ENCODE peak calls at places on chromosome 13, in ten cellular contexts. W is stimulated activated CD8-positive, alpha-beta memory T cell treated with anti-CD3 and anti-CD28 coated beads, Interleukin-4, amount 100 ng/mL, for 1 hour; A is tibial artery; O is activated T-cell treated with anti-CD3 and anti-CD28 coated beads for 48 hours; X is fibroblast of mammary gland; P is KBM-7; D is NCI-H345; L is stimulated activated CD4-positive, alpha-beta T cell treated with anti-CD3 and anti-CD28 coated beads, Interleukin-4, amount 100 ng/mL, for 1 hour; V is AG09309; Q is NCI-H1694 treated with DMSO at 0.1 percent for 48 hours. F is an unnamed sample.

GRCh38 chr13:46796515-46797467 is at the start of gene ESD:
- DNase-seq in W (peak), A (peak), O (peak), X (peak), P (peak), D (peak), L (peak), V (peak), Q (peak), F (peak)

GRCh38 chr13:94416454-94417080 is 62.9 kb downstream of the DCT start:
- DNase-seq in W (no peak), A (no peak), O (no peak), X (peak), P (peak), D (peak), L (no peak), V (no peak), Q (peak), F (no peak)

GRCh38 chr13:28299941-28300340 is 161.6 kb downstream of the PAN3 start:
- DNase-seq in W (no peak), A (no peak), O (no peak), X (no peak), P (no peak), D (no peak), L (no peak), V (no peak), Q (peak), F (no peak)

GRCh38 chr13:39684531-39685137 is 29.2 kb downstream of the COG6 start:
- DNase-seq in W (no peak), A (no peak), O (no peak), X (peak), P (peak), D (peak), L (no peak), V (no peak), Q (peak), F (no peak)

GRCh38 chr13:45162821-45163220 is 38.0 kb downstream of the KCTD4 start:
- DNase-seq in W (no peak), A (no peak), O (no peak), X (peak), P (no peak), D (no peak), L (no peak), V (peak), Q (no peak), F (no peak)

GRCh38 chr13:21033224-21033855 is 28.0 kb downstream of the LATS2 start:
- DNase-seq in W (no peak), A (peak), O (no peak), X (peak), P (no peak), D (no peak), L (no peak), V (no peak), Q (peak), F (no peak)

GRCh38 chr13:76440568-76440967 is 445.6 kb downstream of the KCTD12 start:
- DNase-seq in W (no peak), A (no peak), O (no peak), X (no peak), P (peak), D (no peak), L (no peak), V (no peak), Q (no peak), F (no peak)

GRCh38 chr13:23608704-23609413 is 38.6 kb downstream of the TNFRSF19 start:
- DNase-seq in W (no peak), A (no peak), O (no peak), X (peak), P (peak), D (no peak), L (no peak), V (no peak), Q (no peak), F (no peak)

GRCh38 chr13:110150384-110151091 is 156.4 kb downstream of the COL4A1 start:
- DNase-seq in W (no peak), A (no peak), O (no peak), X (peak), P (no peak), D (peak), L (no peak), V (no peak), Q (no peak), F (no peak)

GRCh38 chr13:30997697-30998547 is 65.5 kb downstream of the TEX26 start:
- DNase-seq in W (no peak), A (no peak), O (no peak), X (no peak), P (no peak), D (peak), L (no peak), V (no peak), Q (peak), F (no peak)

GRCh38 chr13:89746554-89746953 is 1600.9 kb upstream of the MIR17HG start:
- DNase-seq in W (no peak), A (no peak), O (no peak), X (no peak), P (no peak), D (no peak), L (no peak), V (no peak), Q (no peak), F (no peak)

F was measured in thoracic aorta.